ENCODE peak calls at places on chromosome 14, in nine cellular contexts. Q, H, X, Z, V, F, U, T and G are unnamed samples. For H3K36me3, the result is how much of the 10 kb centered on the place peaks cover.

GRCh38 chr14:28280997-28281598 is 485.5 kb upstream of the FOXG1 start:
- DNase-seq in X (no peak), H (no peak), T (no peak), Z (no peak), V (no peak), Q (no peak), U (no peak), F (no peak), G (no peak)

GRCh38 chr14:56487090-56487667 is 92.4 kb upstream of the TMEM260 start:
- DNase-seq in F (no peak), Z (no peak), V (no peak), Q (peak), U (no peak), X (no peak), H (no peak), T (no peak), G (no peak)

GRCh38 chr14:46091819-46092218 is 559.8 kb downstream of the RPL10L start:
- DNase-seq in X (no peak), T (no peak), F (no peak), Z (no peak), H (no peak), U (no peak), V (no peak), Q (no peak), G (no peak)

GRCh38 chr14:76257111-76257803 is 105.5 kb downstream of the GPATCH2L start:
- DNase-seq in F (no peak), Z (no peak), Q (no peak), U (no peak), X (no peak), H (no peak), T (no peak), V (no peak), G (no peak)

GRCh38 chr14:104343690-104344640 is 205.6 kb downstream of the KIF26A start:
- DNase-seq in U (no peak), V (peak), T (no peak), X (no peak), Z (no peak), F (peak), Q (no peak), H (no peak), G (no peak)

GRCh38 chr14:71230897-71231296 is 323.6 kb downstream of the PCNX1 start:
- DNase-seq in Q (no peak), F (no peak), Z (no peak), U (no peak), T (no peak), X (no peak), H (no peak), V (no peak), G (no peak)

GRCh38 chr14:37721976-37722659 is 126.7 kb downstream of the TTC6 start:
- DNase-seq in U (no peak), V (no peak), Z (no peak), T (no peak), Q (no peak), X (no peak), H (no peak), F (no peak), G (no peak)

GRCh38 chr14:84937449-84937848 is 592.5 kb upstream of the FLRT2 start:
- DNase-seq in Q (no peak), Z (no peak), T (no peak), H (no peak), X (no peak), V (no peak), U (no peak), F (no peak), G (no peak)

GRCh38 chr14:70916300-70916699 is 9.0 kb downstream of the PCNX1 start:
- DNase-seq in U (no peak), X (no peak), F (no peak), Q (no peak), H (no peak), T (no peak), Z (no peak), V (no peak), G (no peak)

GRCh38 chr14:105880616-105881015 is 354.2 kb downstream of the TMEM121 start:
- DNase-seq in Q (no peak), X (no peak), H (no peak), V (peak), U (peak), Z (no peak), F (peak), T (peak), G (no peak)

GRCh38 chr14:91728616-91729183 is 3.2 kb downstream of the CATSPERB start:
- DNase-seq in V (no peak), F (no peak), U (no peak), X (no peak), Q (no peak), T (no peak), Z (no peak), H (no peak), G (no peak)

GRCh38 chr14:88297306-88297705 is 25.8 kb downstream of the KCNK10 start:
- DNase-seq in Z (no peak), Q (no peak), X (no peak), V (no peak), T (no peak), F (no peak), H (no peak), U (no peak), G (no peak)

GRCh38 chr14:74260525-74261233 is 21.4 kb downstream of the VSX2 start:
- DNase-seq in F (no peak), V (no peak), Z (no peak), U (no peak), X (no peak), Q (no peak), H (no peak), T (no peak), G (no peak)

GRCh38 chr14:55628426-55628825 is 48.4 kb downstream of the KTN1 start:
- DNase-seq in F (no peak), T (no peak), X (no peak), U (no peak), V (no peak), H (no peak), Q (no peak), Z (no peak), G (no peak)

GRCh38 chr14:75978249-75978731 is 3.5 kb downstream of the TGFB3 start:
- DNase-seq in Q (no peak), V (peak), U (no peak), Z (no peak), F (no peak), T (peak), H (peak), X (no peak), G (peak)

GRCh38 chr14:78612666-78613065 is 442.5 kb downstream of the NRXN3 start:
- DNase-seq in X (no peak), U (no peak), T (no peak), Q (no peak), H (no peak), F (no peak), Z (no peak), V (no peak), G (no peak)

GRCh38 chr14:90397401-90398314 is 829 bp downstream of the CALM1 start:
- DNase-seq in H (peak), V (peak), U (peak), T (peak), F (peak), Q (peak), Z (no peak), X (peak), G (peak)

GRCh38 chr14:95432152-95433093 is 84.0 kb downstream of the SYNE3 start:
- DNase-seq in X (peak), Q (peak), V (peak), F (no peak), U (peak), T (no peak), H (peak), Z (no peak), G (peak)

GRCh38 chr14:100406505-100407131 is 83.5 kb downstream of the SLC25A47 start:
- DNase-seq in Q (peak), H (peak), T (peak), X (peak), U (no peak), Z (no peak), F (no peak), V (no peak), G (no peak)

GRCh38 chr14:91400696-91401095 is 16.9 kb downstream of the CCDC88C start:
- DNase-seq in Q (no peak), F (no peak), X (no peak), V (no peak), T (no peak), U (no peak), H (no peak), Z (no peak), G (no peak)

GRCh38 chr14:55302770-55303472 is 31.7 kb downstream of the FBXO34 start:
- DNase-seq in V (no peak), F (no peak), X (no peak), H (no peak), U (no peak), Z (no peak), T (no peak), Q (no peak), G (peak)

GRCh38 chr14:76083796-76084195 is 67.9 kb upstream of the GPATCH2L start:
- DNase-seq in T (no peak), Q (no peak), U (no peak), V (no peak), F (no peak), H (no peak), X (no peak), Z (no peak), G (no peak)

GRCh38 chr14:64556526-64556925 is 6.8 kb downstream of the PPP1R36 start:
- DNase-seq in Z (no peak), U (no peak), T (no peak), H (no peak), Q (no peak), X (no peak), F (no peak), V (no peak), G (no peak)

GRCh38 chr14:25111061-25111601 is 61.2 kb upstream of the STXBP6 start:
- DNase-seq in V (no peak), H (no peak), F (no peak), Q (peak), U (no peak), X (no peak), Z (no peak), T (no peak), G (no peak)

GRCh38 chr14:105350450-105351244 is 36.1 kb downstream of the PACS2 start:
- DNase-seq in F (no peak), T (peak), H (no peak), Z (no peak), X (no peak), V (no peak), U (no peak), Q (no peak), G (no peak)

DNA sequence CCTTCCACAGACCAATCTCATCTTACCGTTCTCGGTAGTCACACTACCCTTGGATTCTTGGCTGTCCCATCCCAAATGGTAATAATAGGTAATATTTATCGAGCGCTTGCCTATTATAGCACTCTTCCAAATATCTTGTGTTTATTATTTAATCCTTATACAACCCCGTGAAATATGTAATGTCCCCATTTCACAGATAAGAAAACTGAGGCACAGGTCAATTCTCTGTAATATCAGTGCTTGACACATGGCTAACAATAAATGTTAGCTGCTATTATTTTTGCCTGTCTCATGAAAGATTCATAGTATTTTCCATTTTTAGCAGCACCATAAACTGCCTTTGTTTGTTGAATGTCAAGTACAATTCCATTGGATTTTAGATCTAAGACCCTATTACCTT is 4.5 kb downstream of the TMX1 start:
- DNase-seq in Q (no peak), U (no peak), V (no peak), F (no peak), Z (no peak), X (no peak), H (no peak), T (no peak), G (no peak)
- H3K4me3 ChIP-seq in Q (no peak), U (no peak), V (no peak), F (no peak), Z (no peak), X (no peak), H (no peak), T (no peak), G (no peak)

GRCh38 chr14:67331368-67332125 is 28.1 kb downstream of the ATP6V1D start:
- DNase-seq in F (no peak), X (no peak), Q (no peak), T (no peak), V (no peak), Z (no peak), U (no peak), H (no peak), G (no peak)
- H3K36me3 ChIP-seq in F (under half), X (under half), Q (under half), T (under half), V (under half), Z (half or more), U (under half), H (under half), G (half or more)

GRCh38 chr14:34692348-34692747 is 22.0 kb downstream of the CFL2 start:
- DNase-seq in U (no peak), Q (no peak), X (no peak), V (no peak), H (no peak), Z (no peak), T (no peak), F (no peak), G (no peak)

GRCh38 chr14:34688470-34689206 is 25.8 kb downstream of the CFL2 start:
- DNase-seq in H (no peak), V (no peak), F (no peak), Q (no peak), U (no peak), Z (no peak), T (no peak), X (peak), G (no peak)

GRCh38 chr14:34693228-34693939 is 21.0 kb downstream of the CFL2 start:
- DNase-seq in F (peak), T (no peak), U (no peak), X (peak), Z (no peak), Q (peak), H (peak), V (no peak), G (peak)

GRCh38 chr14:34691173-34691572 is 23.2 kb downstream of the CFL2 start:
- DNase-seq in U (no peak), V (no peak), Z (no peak), Q (no peak), X (no peak), H (no peak), F (no peak), T (no peak), G (no peak)

DNA sequence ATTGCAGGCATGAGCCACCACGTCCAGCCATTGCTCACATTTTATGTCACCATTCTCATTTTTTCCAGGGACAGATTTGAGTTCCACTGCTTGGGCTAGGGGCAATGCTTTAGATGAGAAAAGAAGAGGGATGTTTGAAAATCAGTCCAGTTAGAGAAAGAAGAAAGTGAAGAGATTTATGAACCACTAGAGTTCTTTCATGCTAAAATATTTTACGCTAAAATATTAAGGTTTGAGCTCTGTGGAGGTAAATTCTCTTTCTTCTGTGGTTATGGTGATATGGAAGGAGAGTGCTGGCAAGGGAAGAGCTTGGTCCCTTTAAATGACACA is 21.5 kb downstream of the CFL2 start:
- DNase-seq in V (no peak), F (no peak), Z (no peak), T (no peak), X (no peak), H (no peak), Q (no peak), U (no peak), G (no peak)
- H3K4me3 ChIP-seq in V (peak), F (peak), Z (peak), T (no peak), X (peak), H (peak), Q (no peak), U (peak), G (no peak)

DNA sequence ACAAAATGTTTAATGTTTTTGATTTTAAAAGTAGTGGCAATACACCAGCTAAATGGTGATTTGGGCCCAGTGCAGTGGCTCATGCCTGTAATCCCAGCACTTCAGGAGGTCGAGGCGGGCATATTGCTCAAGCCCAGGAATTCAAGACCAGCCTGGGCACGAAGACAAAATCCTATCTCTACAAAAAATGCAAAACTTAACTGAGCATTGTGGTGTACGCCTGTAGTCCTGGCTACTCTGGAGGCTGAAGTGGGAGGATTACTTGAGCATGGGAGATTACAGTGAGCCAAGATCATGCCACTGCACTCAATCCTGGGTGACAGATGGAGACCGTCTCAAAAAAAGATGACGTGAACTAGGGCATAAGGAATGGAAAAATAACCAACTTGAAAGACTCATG is 4.7 kb downstream of the RPL36AL start:
- DNase-seq in U (no peak), F (no peak), V (no peak), Q (no peak), T (no peak), X (no peak), Z (no peak), H (no peak), G (no peak)
- H3K36me3 ChIP-seq in U (under half), F (under half), V (under half), Q (under half), T (under half), X (under half), Z (under half), H (under half), G (half or more)